ENCODE peak calls at places on chromosome 4, in four cellular contexts. J is CD8-positive, alpha-beta T cell; V is adrenal gland; M is lung. L is an unnamed sample. For H3K4me1, the result is how much of the 10 kb centered on the place peaks cover.

GRCh38 chr4:125316781-125317525 is 2.2 kb downstream of the FAT4 start:
- DNase-seq in J (no peak), M (peak), V (no peak), L (peak)

GRCh38 chr4:141246683-141247429 is 26.2 kb downstream of the ZNF330 start:
- DNase-seq in J (no peak), M (no peak), V (no peak), L (no peak)

GRCh38 chr4:138522366-138522765 is 280.2 kb upstream of the SLC7A11 start:
- DNase-seq in J (no peak), V (no peak), M (no peak), L (no peak)

GRCh38 chr4:79206660-79207059 is 119.2 kb downstream of the NAA11 start:
- DNase-seq in J (no peak), V (no peak), M (no peak), L (no peak)

GRCh38 chr4:24477919-24478318 is 106.4 kb downstream of the DHX15 start:
- DNase-seq in J (no peak), M (no peak), V (no peak), L (no peak)

GRCh38 chr4:8779371-8779988 is 92.2 kb downstream of the HMX1 start:
- DNase-seq in V (no peak), J (no peak), M (no peak), L (no peak)

GRCh38 chr4:23163649-23164436 is 471.1 kb downstream of the GBA3 start:
- DNase-seq in M (no peak), J (no peak), V (no peak), L (no peak)

GRCh38 chr4:21577066-21577465 is 371.5 kb downstream of the KCNIP4 start:
- DNase-seq in M (no peak), V (no peak), J (no peak), L (no peak)

GRCh38 chr4:151173751-151174325 is 74.4 kb downstream of the RPS3A start:
- DNase-seq in J (no peak), V (no peak), M (peak), L (no peak)

GRCh38 chr4:151857368-151857767 is 96.6 kb upstream of the GATB start:
- DNase-seq in J (no peak), V (no peak), M (no peak), L (no peak)

GRCh38 chr4:150044517-150044916 is 33.7 kb upstream of the DCLK2 start:
- DNase-seq in V (no peak), J (no peak), M (no peak), L (no peak)

GRCh38 chr4:173009129-173009823 is 159.3 kb upstream of the GALNT7 start:
- DNase-seq in J (no peak), V (no peak), M (no peak), L (no peak)

GRCh38 chr4:69859140-69859539 is 805 bp downstream of the SULT1E1 start:
- DNase-seq in M (no peak), J (no peak), V (no peak), L (no peak)

GRCh38 chr4:72312032-72312650 is 256.9 kb downstream of the ADAMTS3 start:
- DNase-seq in J (no peak), M (peak), V (peak), L (peak)

GRCh38 chr4:5858020-5858769 is 34.7 kb downstream of the CRMP1 start:
- DNase-seq in M (no peak), J (no peak), V (no peak), L (no peak)

GRCh38 chr4:76987153-76987562 is 37.6 kb downstream of the SEPTIN11 start:
- DNase-seq in V (no peak), M (no peak), J (no peak), L (no peak)

GRCh38 chr4:183532823-183533222 is 28.0 kb downstream of the ING2 start:
- DNase-seq in V (no peak), J (no peak), M (no peak), L (no peak)

GRCh38 chr4:42151568-42152506 is 618 bp downstream of the BEND4 start:
- DNase-seq in V (no peak), M (no peak), J (no peak), L (no peak)

GRCh38 chr4:122832732-122833131 is 6.1 kb downstream of the FGF2 start:
- DNase-seq in M (no peak), V (no peak), J (no peak), L (no peak)

GRCh38 chr4:39814403-39815185 is 116.7 kb downstream of the UBE2K start:
- DNase-seq in M (no peak), V (peak), J (no peak), L (no peak)

GRCh38 chr4:6028168-6028567 is 9.9 kb upstream of the C4orf50 start:
- DNase-seq in V (no peak), J (no peak), M (no peak), L (no peak)

GRCh38 chr4:37780444-37781133 is 45.9 kb upstream of the PGM2 start:
- DNase-seq in M (no peak), V (no peak), J (peak), L (no peak)

GRCh38 chr4:2339458-2340271 is 77.8 kb upstream of the MXD4 start:
- DNase-seq in V (no peak), M (peak), J (no peak), L (peak)

DNA sequence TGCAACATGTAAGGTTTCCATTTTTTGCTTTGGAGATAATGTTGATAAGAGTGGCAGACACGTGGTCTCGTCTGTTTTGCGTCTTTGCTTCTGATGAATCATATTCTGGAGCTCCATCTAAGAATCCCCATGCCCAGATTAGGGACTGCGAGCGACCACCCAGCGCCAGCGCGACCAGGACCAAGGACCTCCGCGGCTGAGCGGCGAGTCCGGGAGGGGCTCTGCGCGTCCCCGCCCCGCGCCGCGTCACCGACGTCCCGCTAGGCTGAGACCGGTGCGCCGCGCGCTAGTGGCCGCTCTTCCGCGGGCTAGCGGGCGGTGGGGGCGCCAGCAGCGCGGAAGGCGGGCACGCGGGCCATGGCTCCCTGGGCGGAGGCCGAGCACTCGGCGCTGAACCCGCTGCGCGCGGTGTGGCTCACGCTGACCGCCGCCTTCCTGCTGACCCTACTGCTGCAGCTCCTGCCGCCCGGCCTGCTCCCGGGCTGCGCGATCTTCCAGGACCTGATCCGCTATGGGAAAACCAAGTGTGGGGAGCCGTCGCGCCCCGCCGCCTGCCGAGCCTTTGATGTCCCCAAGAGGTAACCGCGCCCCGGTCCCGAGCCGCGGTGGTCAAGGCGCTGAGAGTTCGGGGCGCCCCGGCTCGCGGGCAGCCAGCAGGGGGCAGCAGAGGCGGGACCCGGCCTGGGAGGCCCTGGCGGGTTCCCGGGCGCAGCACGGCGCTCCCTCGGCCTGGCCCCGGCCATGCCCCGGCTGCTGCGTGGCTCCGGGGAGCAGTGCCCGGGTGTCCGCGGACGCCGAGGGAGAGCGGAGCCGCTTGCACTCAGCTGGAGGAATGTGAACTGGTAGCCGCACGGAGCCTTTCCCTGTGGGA is at the start of gene SRD5A3:
- DNase-seq in J (peak), M (peak), V (peak), L (peak)
- TF ChIP-seq CTCF in J (peak), M (peak), V (peak), L (peak)

GRCh38 chr4:7512946-7513345 is 78.2 kb upstream of the PSAPL1 start:
- DNase-seq in J (no peak), V (no peak), M (no peak), L (no peak)

GRCh38 chr4:7514789-7515188 is 80.1 kb upstream of the PSAPL1 start:
- DNase-seq in J (no peak), V (no peak), M (no peak), L (no peak)

GRCh38 chr4:7513731-7514130 is 79.0 kb upstream of the PSAPL1 start:
- DNase-seq in V (no peak), M (no peak), J (no peak), L (no peak)

GRCh38 chr4:7515390-7515902 is 80.7 kb upstream of the PSAPL1 start:
- DNase-seq in J (no peak), M (no peak), V (no peak), L (no peak)

GRCh38 chr4:7514281-7514680 is 79.6 kb upstream of the PSAPL1 start:
- DNase-seq in M (no peak), J (no peak), V (no peak), L (no peak)
- H3K27ac ChIP-seq in M (no peak), J (no peak), V (no peak), L (no peak)

GRCh38 chr4:179695175-179695574 is 2252.9 kb upstream of the AGA start:
- DNase-seq in M (no peak), V (no peak), J (no peak), L (no peak)

GRCh38 chr4:179692251-179692650 is 2250.0 kb upstream of the AGA start:
- DNase-seq in J (no peak), M (no peak), V (no peak), L (no peak)
- H3K4me1 ChIP-seq in J (under half), M (under half), V (under half), L (under half)

DNA sequence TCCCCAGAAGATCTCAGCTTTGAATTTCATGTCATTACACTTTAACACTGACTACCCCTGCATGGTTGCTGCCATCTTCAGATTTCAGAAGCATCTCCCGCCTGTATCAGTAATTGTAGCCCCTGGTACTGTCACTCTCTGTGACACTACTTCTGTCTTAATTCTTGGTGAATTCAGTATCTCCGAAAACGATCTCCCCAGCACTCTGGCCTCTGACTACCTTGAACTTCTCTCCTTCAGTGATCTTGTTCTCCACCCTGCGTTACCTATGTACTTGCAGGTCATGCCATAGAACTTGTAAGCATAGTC is 53.8 kb upstream of the ABCG2 start:
- DNase-seq in V (no peak), J (no peak), M (no peak), L (no peak)
- TF ChIP-seq CTCF in V (no peak), J (peak), M (no peak), L (no peak)

DNA sequence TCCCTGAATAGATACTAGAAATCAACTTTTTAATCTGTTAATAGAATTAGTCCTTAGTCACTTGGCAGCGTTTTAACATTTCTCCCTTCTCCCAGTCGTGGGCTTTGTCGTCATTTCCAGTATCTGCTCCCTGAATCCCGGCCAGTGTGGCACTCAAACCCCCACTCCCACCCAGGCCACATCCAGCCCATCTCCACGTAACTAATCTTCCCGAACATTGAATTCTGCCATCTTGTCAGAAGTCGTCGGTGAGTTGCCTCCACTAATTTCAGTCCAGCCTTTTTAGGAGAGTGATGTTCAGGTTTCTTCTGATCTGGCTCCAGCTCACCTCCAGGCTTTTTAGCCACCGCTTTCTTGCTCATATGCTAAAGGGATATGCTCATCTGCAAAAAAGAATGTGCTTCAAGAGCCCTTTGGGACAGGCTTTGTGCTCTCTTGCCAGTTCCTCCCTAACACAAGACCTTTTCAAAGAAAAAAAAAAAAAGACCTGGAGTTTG is 1.3 kb downstream of the TMEM165 start:
- DNase-seq in V (peak), M (no peak), J (no peak), L (no peak)
- H3K27ac ChIP-seq in V (peak), M (peak), J (no peak), L (peak)

DNA sequence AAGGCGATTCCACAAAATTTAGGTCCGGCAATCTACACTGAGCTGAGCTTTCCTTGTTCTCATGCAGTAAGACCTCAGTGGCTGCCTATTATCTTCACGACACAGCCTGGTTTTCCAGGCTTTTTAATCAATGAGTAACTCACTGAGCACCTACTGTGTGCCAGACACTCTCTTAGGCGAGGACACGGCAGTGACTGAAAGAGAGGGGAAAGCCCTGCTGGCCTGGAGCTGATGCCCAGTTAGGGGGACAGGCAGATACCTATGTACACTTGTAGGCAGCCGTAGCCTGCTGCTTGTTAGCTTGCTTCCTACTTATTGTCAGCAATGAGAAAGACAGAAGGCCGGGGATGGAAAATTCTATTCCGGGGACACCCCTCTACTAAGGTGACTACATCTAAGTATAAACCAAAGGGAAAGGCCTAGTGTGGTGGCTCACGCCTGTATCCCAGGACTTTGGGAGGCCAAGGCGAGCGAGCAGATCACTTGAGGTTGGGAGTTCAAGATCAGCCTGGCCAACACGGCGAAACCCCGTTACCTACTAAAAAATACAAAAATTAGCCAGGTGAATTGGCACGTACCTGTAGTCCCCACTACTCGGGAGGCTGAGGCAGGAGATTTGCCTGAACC is 3.8 kb downstream of the WDR1 start:
- DNase-seq in V (no peak), M (no peak), J (no peak), L (no peak)
- H3K4me1 ChIP-seq in V (under half), M (under half), J (half or more), L (half or more)

GRCh38 chr4:7529368-7529923 is 94.7 kb upstream of the PSAPL1 start:
- DNase-seq in V (no peak), M (no peak), J (no peak), L (no peak)
- TF ChIP-seq CTCF in V (no peak), M (no peak), J (no peak), L (no peak)